ENCODE peak calls at places on chromosomes 4 and X, in five cellular contexts. E is T-helper 9 cell, L is endothelial cell, V is Right ventricle myocardium superior, W is ovary. O is an unnamed sample.

GRCh38 chr4:82797048-82797590 is 1.5 kb downstream of the SCD5 start:
- DNase-seq in E (no peak), L (no peak), V (no peak), W (peak; percentile 55), O (peak; percentile 20)

GRCh38 chrX:2514131-2514530 is 13.4 kb upstream of the DHRSX start:
- DNase-seq in E (no peak), L (no peak), V (no peak), W (no peak), O (no peak)

GRCh38 chr4:147354271-147354670 is 126.6 kb upstream of the EDNRA start:
- DNase-seq in E (no peak), L (no peak), V (no peak), W (no peak), O (no peak)

GRCh38 chr4:23853986-23854385 is 35.9 kb downstream of the PPARGC1A start:
- DNase-seq in E (no peak), L (no peak), V (no peak), W (no peak), O (no peak)

GRCh38 chr4:177964693-177965168 is 522.5 kb upstream of the AGA start:
- DNase-seq in E (no peak), L (no peak), V (no peak), W (no peak), O (no peak)

GRCh38 chr4:54226399-54227260 is 2.5 kb upstream of the PDGFRA start:
- DNase-seq in E (no peak), L (peak; percentile 36), V (peak; percentile 86), W (peak; percentile 69), O (no peak)

GRCh38 chr4:65023877-65024670 is 614.8 kb upstream of the TECRL start:
- DNase-seq in E (no peak), L (no peak), V (no peak), W (no peak), O (no peak)

GRCh38 chr4:155399974-155400697 is 23.4 kb upstream of the MAP9 start:
- DNase-seq in E (no peak), L (no peak), V (no peak), W (no peak), O (no peak)

GRCh38 chr4:66625480-66625879 is 919.8 kb downstream of the CENPC start:
- DNase-seq in E (no peak), L (no peak), V (no peak), W (no peak), O (no peak)

GRCh38 chrX:53817548-53817947 is 131.0 kb upstream of the HUWE1 start:
- DNase-seq in E (no peak), L (no peak), V (no peak), W (no peak), O (no peak)

GRCh38 chrX:69285881-69286545 is 120.8 kb upstream of the PJA1 start:
- DNase-seq in E (peak; percentile 60), L (peak; percentile 57), V (peak; percentile 79), W (peak; percentile 89), O (no peak)

O was measured in NCI-H1105.